ENCODE peak calls at places on chromosomes 3 and 15, in six cellular contexts. S is A549, R is K562, P is HCT116, A is H1, E is HepG2. Z is an unnamed sample.

GRCh38 chr15:92822216-92823144 is 77.6 kb upstream of the CHD2 start:
- DNase-seq in S (no peak), R (no peak), P (no peak), A (no peak), E (no peak), Z (no peak)

GRCh38 chr3:128041378-128041777 is 10.9 kb upstream of the SEC61A1 start:
- DNase-seq in S (no peak), R (no peak), P (no peak), A (no peak), E (no peak), Z (no peak)

GRCh38 chr15:98954411-98954810 is 53.2 kb downstream of the PGPEP1L start:
- DNase-seq in S (no peak), R (no peak), P (no peak), A (no peak), E (no peak), Z (peak; percentile 88)

GRCh38 chr15:92878593-92879053 is 21.5 kb upstream of the CHD2 start:
- DNase-seq in S (no peak), R (peak; percentile 57), P (no peak), A (no peak), E (no peak), Z (no peak)

GRCh38 chr15:50182233-50183013 is 427 bp downstream of the SLC27A2 start:
- DNase-seq in S (peak; percentile 55), R (peak; percentile 50), P (peak; percentile 8), A (no peak), E (no peak), Z (peak; percentile 15)

GRCh38 chr3:48425281-48425812 is 4.5 kb downstream of the PLXNB1 start:
- DNase-seq in S (no peak), R (no peak), P (no peak), A (no peak), E (no peak), Z (no peak)

GRCh38 chr3:128723477-128723876 is 2.5 kb upstream of the RAB7A start:
- DNase-seq in S (no peak), R (no peak), P (no peak), A (no peak), E (no peak), Z (no peak)

GRCh38 chr3:194364652-194365434 is 4.7 kb downstream of the LRRC15 start:
- DNase-seq in S (no peak), R (no peak), P (no peak), A (no peak), E (no peak), Z (peak; percentile 94)

GRCh38 chr15:70420421-70421196 is 322.9 kb upstream of the TLE3 start:
- DNase-seq in S (no peak), R (no peak), P (no peak), A (no peak), E (no peak), Z (no peak)

GRCh38 chr3:52216585-52217408 is 8.6 kb downstream of the TLR9 start:
- DNase-seq in S (peak; percentile 14), R (no peak), P (peak; percentile 84), A (no peak), E (no peak), Z (peak; percentile 79)

GRCh38 chr3:39192490-39193092 is at the start of gene XIRP1:
- DNase-seq in S (no peak), R (no peak), P (no peak), A (no peak), E (no peak), Z (peak; percentile 33)

GRCh38 chr3:128548426-128549282 is 55.7 kb upstream of the GATA2 start:
- DNase-seq in S (no peak), R (peak; percentile 84), P (no peak), A (no peak), E (no peak), Z (peak; percentile 45)

GRCh38 chr3:143830063-143830462 is 18.2 kb downstream of the SLC9A9 start:
- DNase-seq in S (no peak), R (no peak), P (no peak), A (no peak), E (no peak), Z (no peak)

GRCh38 chr15:27418729-27419128 is 447.7 kb downstream of the GABRG3 start:
- DNase-seq in S (no peak), R (no peak), P (no peak), A (no peak), E (no peak), Z (no peak)

GRCh38 chr15:33125883-33126535 is 68.5 kb downstream of the FMN1 start:
- DNase-seq in S (no peak), R (no peak), P (no peak), A (no peak), E (no peak), Z (no peak)

GRCh38 chr15:68315495-68316007 is 38.0 kb downstream of the FEM1B start:
- DNase-seq in S (no peak), R (no peak), P (no peak), A (no peak), E (no peak), Z (peak; percentile 12)

GRCh38 chr3:112818289-112818688 is 28.4 kb downstream of the CD200R1L start:
- DNase-seq in S (no peak), R (no peak), P (no peak), A (no peak), E (no peak), Z (peak; percentile 79)

GRCh38 chr15:62495670-62496328 is 330.7 kb upstream of the C2CD4B start:
- DNase-seq in S (no peak), R (no peak), P (no peak), A (no peak), E (no peak), Z (peak; percentile 94)

GRCh38 chr3:114319453-114319852 is 25.6 kb downstream of the TIGIT start:
- DNase-seq in S (no peak), R (no peak), P (no peak), A (peak; percentile 27), E (peak; percentile 54), Z (peak; percentile 95)

GRCh38 chr3:100206687-100207086 is 54.1 kb upstream of the TBC1D23 start:
- DNase-seq in S (no peak), R (no peak), P (no peak), A (no peak), E (no peak), Z (no peak)

GRCh38 chr3:86563358-86563970 is 427.5 kb downstream of the VGLL3 start:
- DNase-seq in S (peak; percentile 2), R (peak; percentile 12), P (peak; percentile 3), A (no peak), E (peak; percentile 34), Z (peak; percentile 47)

GRCh38 chr15:68503213-68503612 is 71.2 kb upstream of the ITGA11 start:
- DNase-seq in S (no peak), R (no peak), P (no peak), A (no peak), E (no peak), Z (no peak)

GRCh38 chr3:149579838-149580542 is 77.8 kb downstream of the WWTR1 start:
- DNase-seq in S (no peak), R (no peak), P (peak; percentile 86), A (no peak), E (no peak), Z (peak; percentile 82)

GRCh38 chr3:181868576-181868975 is 156.9 kb downstream of the SOX2 start:
- DNase-seq in S (no peak), R (no peak), P (peak; percentile 4), A (no peak), E (no peak), Z (no peak)

GRCh38 chr3:14545251-14545635 is 5.1 kb upstream of the GRIP2 start:
- DNase-seq in S (no peak), R (no peak), P (no peak), A (no peak), E (no peak), Z (no peak)

GRCh38 chr3:129577356-129577755 is 29.1 kb downstream of the PLXND1 start:
- DNase-seq in S (no peak), R (no peak), P (no peak), A (no peak), E (no peak), Z (no peak)

GRCh38 chr3:124364230-124365022 is 365.8 kb upstream of the UMPS start:
- DNase-seq in S (no peak), R (no peak), P (no peak), A (no peak), E (no peak), Z (no peak)

GRCh38 chr15:68815598-68815997 is 5.1 kb downstream of the ANP32A start:
- DNase-seq in S (no peak), R (no peak), P (no peak), A (no peak), E (no peak), Z (no peak)

GRCh38 chr15:82750831-82751181 is 41.1 kb upstream of the AP3B2 start:
- DNase-seq in S (peak; percentile 33), R (no peak), P (no peak), A (no peak), E (no peak), Z (no peak)

GRCh38 chr3:172666181-172666872 is 44.5 kb downstream of the NCEH1 start:
- DNase-seq in S (no peak), R (no peak), P (no peak), A (no peak), E (no peak), Z (no peak)

GRCh38 chr3:107598926-107599754 is 76.4 kb downstream of the BBX start:
- DNase-seq in S (peak; percentile 33), R (no peak), P (no peak), A (peak; percentile 36), E (peak; percentile 65), Z (peak; percentile 44)

GRCh38 chr3:100609963-100610362 is 562 bp downstream of the ADGRG7 start:
- DNase-seq in S (no peak), R (no peak), P (no peak), A (no peak), E (no peak), Z (no peak)

GRCh38 chr3:185820973-185821758 is 3.7 kb downstream of the IGF2BP2 start:
- DNase-seq in S (peak; percentile 42), R (no peak), P (no peak), A (no peak), E (peak; percentile 53), Z (peak; percentile 95)

GRCh38 chr3:154229217-154229590 is 95.1 kb downstream of the DHX36 start:
- DNase-seq in S (no peak), R (no peak), P (no peak), A (no peak), E (no peak), Z (peak; percentile 13)
- TF ChIP-seq CEBPB in S (no peak), R (no peak), P (no peak), A (no peak), E (no peak), Z (no peak)

GRCh38 chr15:25852696-25853524 is 10.2 kb downstream of the ATP10A start:
- DNase-seq in S (no peak), R (no peak), P (no peak), A (no peak), E (no peak), Z (no peak)
- TF ChIP-seq CEBPB in S (no peak), R (no peak), P (no peak), A (no peak), E (peak; percentile 24), Z (peak; percentile 86)

GRCh38 chr15:25785643-25786029 is 77.5 kb downstream of the ATP10A start:
- DNase-seq in S (no peak), R (no peak), P (no peak), A (no peak), E (no peak), Z (no peak)
- TF ChIP-seq CEBPB in S (no peak), R (no peak), P (no peak), A (no peak), E (no peak), Z (no peak)

DNA sequence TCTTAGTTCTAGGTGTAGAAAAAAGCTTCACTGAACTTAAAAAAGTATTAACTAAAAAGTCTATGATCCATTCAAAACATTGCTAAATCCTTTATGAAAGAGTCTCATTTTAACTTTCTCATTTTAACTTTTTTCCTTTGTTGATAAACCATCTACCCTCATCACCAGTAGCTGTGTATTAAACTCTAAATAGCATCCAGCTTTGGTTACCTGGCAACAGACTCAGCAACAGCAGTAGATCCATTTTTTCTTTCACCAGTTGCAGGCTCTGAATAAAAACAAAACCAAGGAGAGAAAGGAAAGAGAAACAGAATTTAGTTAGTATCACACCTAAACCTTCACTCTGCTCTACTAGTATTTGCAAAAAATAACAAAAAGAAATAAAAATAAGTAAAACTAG is 51.6 kb downstream of the TP53BP1 start:
- DNase-seq in S (peak; percentile 23), R (peak; percentile 37), P (no peak), A (no peak), E (peak; percentile 3), Z (peak; percentile 50)
- TF ChIP-seq CEBPB in S (no peak), R (no peak), P (no peak), A (no peak), E (no peak), Z (no peak)